ENCODE peak calls at places on chromosome 2, in five cellular contexts. One of them, this sample, is unnamed.

GRCh38 chr2:211055438-211055837 is 499.0 kb downstream of the CPS1 start:
- DNase-seq in thyroid gland: no peak
- DNase-seq in fibroblast of lung: no peak
- DNase-seq in stomach: no peak
- DNase-seq in Peyer's patch: no peak
- DNase-seq in this sample: no peak

GRCh38 chr2:24075915-24076848 is at the start of gene SF3B6:
- DNase-seq in stomach: peak; percentile 100
- DNase-seq in fibroblast of lung: peak; percentile 98
- DNase-seq in Peyer's patch: peak; percentile 100
- DNase-seq in thyroid gland: peak; percentile 100
- DNase-seq in this sample: peak; percentile 98

GRCh38 chr2:33502025-33502424 is 25.6 kb downstream of the RASGRP3 start:
- DNase-seq in fibroblast of lung: no peak
- DNase-seq in thyroid gland: no peak
- DNase-seq in stomach: no peak
- DNase-seq in Peyer's patch: no peak
- DNase-seq in this sample: no peak

GRCh38 chr2:67259581-67260347 is 137.4 kb upstream of the ETAA1 start:
- DNase-seq in thyroid gland: no peak
- DNase-seq in Peyer's patch: no peak
- DNase-seq in stomach: no peak
- DNase-seq in fibroblast of lung: peak; percentile 97
- DNase-seq in this sample: no peak

GRCh38 chr2:231039821-231040364 is 2.6 kb downstream of the C2orf72 start:
- DNase-seq in thyroid gland: no peak
- DNase-seq in fibroblast of lung: no peak
- DNase-seq in Peyer's patch: no peak
- DNase-seq in stomach: no peak
- DNase-seq in this sample: no peak

GRCh38 chr2:237341872-237342271 is 72.1 kb downstream of the COL6A3 start:
- DNase-seq in Peyer's patch: no peak
- DNase-seq in stomach: no peak
- DNase-seq in thyroid gland: no peak
- DNase-seq in fibroblast of lung: no peak
- DNase-seq in this sample: no peak

GRCh38 chr2:28378679-28379392 is 13.8 kb upstream of the FOSL2 start:
- DNase-seq in Peyer's patch: no peak
- DNase-seq in stomach: no peak
- DNase-seq in thyroid gland: no peak
- DNase-seq in fibroblast of lung: no peak
- DNase-seq in this sample: no peak

GRCh38 chr2:105872142-105872728 is 127.5 kb downstream of the NCK2 start:
- DNase-seq in stomach: no peak
- DNase-seq in thyroid gland: peak; percentile 63
- DNase-seq in fibroblast of lung: no peak
- DNase-seq in Peyer's patch: no peak
- DNase-seq in this sample: no peak

GRCh38 chr2:217204358-217204757 is 344.5 kb upstream of the TNP1 start:
- DNase-seq in Peyer's patch: no peak
- DNase-seq in thyroid gland: no peak
- DNase-seq in fibroblast of lung: peak; percentile 75
- DNase-seq in stomach: no peak
- DNase-seq in this sample: no peak

GRCh38 chr2:238305092-238305862 is 15.0 kb upstream of the TRAF3IP1 start:
- DNase-seq in thyroid gland: no peak
- DNase-seq in Peyer's patch: no peak
- DNase-seq in stomach: no peak
- DNase-seq in fibroblast of lung: no peak
- DNase-seq in this sample: no peak

GRCh38 chr2:155223781-155224406 is 525.4 kb downstream of the KCNJ3 start:
- DNase-seq in fibroblast of lung: no peak
- DNase-seq in Peyer's patch: no peak
- DNase-seq in stomach: no peak
- DNase-seq in thyroid gland: no peak
- DNase-seq in this sample: no peak

GRCh38 chr2:160028431-160029269 is 33.8 kb downstream of the PLA2R1 start:
- DNase-seq in thyroid gland: peak; percentile 87
- DNase-seq in Peyer's patch: no peak
- DNase-seq in fibroblast of lung: peak; percentile 68
- DNase-seq in stomach: no peak
- DNase-seq in this sample: no peak

GRCh38 chr2:188131281-188131680 is 160.4 kb upstream of the GULP1 start:
- DNase-seq in fibroblast of lung: no peak
- DNase-seq in stomach: no peak
- DNase-seq in thyroid gland: no peak
- DNase-seq in Peyer's patch: no peak
- DNase-seq in this sample: no peak

GRCh38 chr2:145380436-145381017 is 860.6 kb upstream of the ZEB2 start:
- DNase-seq in stomach: no peak
- DNase-seq in Peyer's patch: no peak
- DNase-seq in thyroid gland: no peak
- DNase-seq in fibroblast of lung: peak; percentile 82
- DNase-seq in this sample: no peak

GRCh38 chr2:103008586-103008985 is 246.8 kb downstream of the TMEM182 start:
- DNase-seq in thyroid gland: no peak
- DNase-seq in Peyer's patch: no peak
- DNase-seq in fibroblast of lung: no peak
- DNase-seq in stomach: no peak
- DNase-seq in this sample: no peak

GRCh38 chr2:134269986-134270735 is 16.3 kb downstream of the MGAT5 start:
- DNase-seq in stomach: no peak
- DNase-seq in Peyer's patch: no peak
- DNase-seq in thyroid gland: no peak
- DNase-seq in fibroblast of lung: no peak
- DNase-seq in this sample: no peak

GRCh38 chr2:203960791-203961190 is 24.2 kb downstream of the ICOS start:
- DNase-seq in fibroblast of lung: peak; percentile 35
- DNase-seq in thyroid gland: no peak
- DNase-seq in Peyer's patch: no peak
- DNase-seq in stomach: no peak
- DNase-seq in this sample: no peak

GRCh38 chr2:109434351-109434750 is 179.4 kb downstream of the SEPTIN10 start:
- DNase-seq in fibroblast of lung: no peak
- DNase-seq in stomach: no peak
- DNase-seq in thyroid gland: no peak
- DNase-seq in Peyer's patch: no peak
- DNase-seq in this sample: peak; percentile 73

GRCh38 chr2:221911890-221912289 is 339.8 kb upstream of the EPHA4 start:
- DNase-seq in stomach: no peak
- DNase-seq in fibroblast of lung: no peak
- DNase-seq in thyroid gland: no peak
- DNase-seq in Peyer's patch: no peak
- DNase-seq in this sample: no peak

GRCh38 chr2:28692411-28692810 is 59.2 kb upstream of the PPP1CB start:
- DNase-seq in Peyer's patch: no peak
- DNase-seq in stomach: no peak
- DNase-seq in fibroblast of lung: no peak
- DNase-seq in thyroid gland: no peak
- DNase-seq in this sample: no peak

GRCh38 chr2:158894078-158894477 is 74.4 kb upstream of the TANC1 start:
- DNase-seq in thyroid gland: no peak
- DNase-seq in Peyer's patch: no peak
- DNase-seq in stomach: no peak
- DNase-seq in fibroblast of lung: peak; percentile 97
- DNase-seq in this sample: no peak

GRCh38 chr2:16774980-16775963 is 109.6 kb upstream of the CYRIA start:
- DNase-seq in Peyer's patch: no peak
- DNase-seq in fibroblast of lung: peak; percentile 17
- DNase-seq in stomach: no peak
- DNase-seq in thyroid gland: no peak
- DNase-seq in this sample: no peak

GRCh38 chr2:179273461-179273962 is 8.9 kb upstream of the SESTD1 start:
- DNase-seq in fibroblast of lung: no peak
- DNase-seq in thyroid gland: no peak
- DNase-seq in stomach: no peak
- DNase-seq in Peyer's patch: no peak
- DNase-seq in this sample: no peak

GRCh38 chr2:167944825-167945659 is 302.4 kb downstream of the STK39 start:
- DNase-seq in fibroblast of lung: peak; percentile 64
- DNase-seq in Peyer's patch: no peak
- DNase-seq in thyroid gland: no peak
- DNase-seq in stomach: no peak
- DNase-seq in this sample: no peak

DNA sequence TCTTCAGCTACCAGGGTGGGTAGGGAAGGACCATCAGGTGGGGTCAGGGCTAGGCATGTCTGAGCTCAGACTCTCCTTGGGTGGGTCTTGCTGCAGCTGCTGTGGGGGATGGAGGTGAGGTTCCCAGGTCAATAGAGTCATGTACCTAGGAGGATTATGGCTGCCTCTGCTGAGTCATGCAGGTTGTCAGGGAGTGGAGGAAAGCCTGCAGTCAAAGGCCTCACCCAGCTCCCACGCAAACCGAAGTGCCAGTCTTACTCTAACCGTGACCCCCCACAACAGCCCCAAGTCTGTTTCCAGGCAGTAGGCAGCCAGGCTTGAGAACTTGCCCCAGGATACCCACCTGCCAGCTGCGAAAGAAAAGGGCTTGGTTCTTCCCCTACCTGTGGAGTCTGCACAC is 113.6 kb upstream of the GALNT5 start:
- DNase-seq in Peyer's patch: no peak
- DNase-seq in thyroid gland: no peak
- DNase-seq in stomach: no peak
- DNase-seq in fibroblast of lung: no peak
- DNase-seq in this sample: no peak
- TF ChIP-seq CTCF in Peyer's patch: no peak
- TF ChIP-seq CTCF in thyroid gland: no peak
- TF ChIP-seq CTCF in stomach: no peak
- TF ChIP-seq CTCF in fibroblast of lung: no peak
- TF ChIP-seq CTCF in this sample: no peak

GRCh38 chr2:129193961-129194360 is 785.5 kb upstream of the RAB6C start:
- DNase-seq in thyroid gland: no peak
- DNase-seq in stomach: no peak
- DNase-seq in fibroblast of lung: no peak
- DNase-seq in Peyer's patch: no peak
- DNase-seq in this sample: no peak
- TF ChIP-seq CTCF in thyroid gland: no peak
- TF ChIP-seq CTCF in stomach: no peak
- TF ChIP-seq CTCF in fibroblast of lung: no peak
- TF ChIP-seq CTCF in Peyer's patch: no peak
- TF ChIP-seq CTCF in this sample: no peak

DNA sequence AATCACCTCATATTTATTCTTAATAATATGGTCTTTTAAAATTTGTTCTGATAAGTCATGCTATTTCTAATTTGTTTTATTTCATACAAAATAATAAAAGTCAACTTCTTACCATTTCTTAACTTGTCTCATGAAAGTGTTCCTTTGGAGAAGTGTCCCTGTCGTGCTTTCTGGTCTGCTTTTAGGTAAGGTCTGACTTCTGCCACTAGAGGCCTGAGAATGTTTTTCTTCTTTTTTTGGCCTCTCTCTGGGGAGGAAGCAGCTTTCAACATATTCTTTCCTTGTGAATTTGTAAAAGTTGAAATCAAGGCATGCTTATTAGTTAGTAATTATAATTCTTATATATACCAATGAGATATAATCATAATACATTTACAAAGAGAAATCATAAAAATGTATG is 39.4 kb downstream of the MAP2 start:
- DNase-seq in Peyer's patch: no peak
- DNase-seq in fibroblast of lung: no peak
- DNase-seq in thyroid gland: no peak
- DNase-seq in stomach: no peak
- DNase-seq in this sample: no peak
- TF ChIP-seq CTCF in Peyer's patch: no peak
- TF ChIP-seq CTCF in fibroblast of lung: peak; percentile 16
- TF ChIP-seq CTCF in thyroid gland: peak; percentile 34
- TF ChIP-seq CTCF in stomach: no peak
- TF ChIP-seq CTCF in this sample: peak; percentile 69

DNA sequence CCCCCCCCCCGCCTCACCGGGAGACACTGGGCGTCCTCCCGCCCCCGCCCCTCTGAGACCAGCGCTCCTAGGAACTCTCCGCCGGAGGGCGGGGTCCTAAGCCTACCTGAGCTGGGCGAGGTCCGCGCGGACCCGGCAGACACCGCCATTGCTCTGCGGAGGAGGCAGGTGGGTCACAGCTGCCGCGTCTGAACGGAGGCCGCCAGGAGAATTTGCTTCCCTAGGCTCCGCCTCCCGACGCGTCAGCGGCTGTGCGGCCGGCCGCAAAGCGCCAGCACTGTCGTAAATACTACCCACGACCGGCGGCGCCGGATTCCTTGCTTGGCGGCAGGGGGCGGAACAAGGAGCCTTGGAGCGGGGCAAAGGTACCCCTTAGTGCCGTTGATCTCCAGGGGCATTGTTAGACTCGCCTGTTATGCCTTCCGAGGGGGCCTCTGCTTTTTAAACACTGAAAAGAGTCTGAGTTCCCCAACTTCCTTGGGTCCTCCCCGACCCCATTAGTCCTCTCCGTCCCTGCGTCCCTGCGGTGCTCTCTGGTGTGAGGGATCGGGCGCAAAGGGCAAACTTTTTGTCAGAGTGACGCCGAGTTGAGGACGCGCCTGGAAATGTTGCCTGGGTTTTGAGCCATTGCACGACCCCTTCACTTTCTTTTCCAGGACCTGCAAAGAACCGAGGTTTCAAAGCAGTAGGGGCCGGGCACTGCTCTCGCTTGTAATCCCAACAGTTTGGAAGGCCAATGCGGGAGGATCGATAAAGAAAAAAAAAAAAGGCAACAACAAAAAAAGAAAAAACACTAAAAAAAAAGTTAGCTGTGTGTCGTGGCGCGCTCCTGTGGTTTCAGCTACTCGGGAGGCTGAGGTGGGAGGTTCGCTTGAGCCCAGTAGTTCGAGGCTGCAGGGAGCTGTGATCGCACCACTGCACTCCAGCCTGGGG is at the start of gene GGCX:
- DNase-seq in thyroid gland: peak; percentile 97
- DNase-seq in Peyer's patch: peak; percentile 98
- DNase-seq in stomach: peak; percentile 96
- DNase-seq in fibroblast of lung: peak; percentile 95
- DNase-seq in this sample: peak; percentile 97
- TF ChIP-seq CTCF in thyroid gland: peak; percentile 16
- TF ChIP-seq CTCF in Peyer's patch: no peak
- TF ChIP-seq CTCF in stomach: peak; percentile 26
- TF ChIP-seq CTCF in fibroblast of lung: no peak
- TF ChIP-seq CTCF in this sample: peak; percentile 68

GRCh38 chr2:132958887-132959286 is 288.9 kb upstream of the LYPD1 start:
- DNase-seq in Peyer's patch: no peak
- DNase-seq in fibroblast of lung: no peak
- DNase-seq in stomach: no peak
- DNase-seq in thyroid gland: no peak
- DNase-seq in this sample: no peak

GRCh38 chr2:132965469-132965868 is 295.5 kb upstream of the LYPD1 start:
- DNase-seq in fibroblast of lung: no peak
- DNase-seq in Peyer's patch: no peak
- DNase-seq in stomach: no peak
- DNase-seq in thyroid gland: no peak
- DNase-seq in this sample: no peak

GRCh38 chr2:132963161-132963560 is 293.2 kb upstream of the LYPD1 start:
- DNase-seq in stomach: no peak
- DNase-seq in fibroblast of lung: no peak
- DNase-seq in thyroid gland: no peak
- DNase-seq in Peyer's patch: no peak
- DNase-seq in this sample: no peak
- TF ChIP-seq CTCF in stomach: no peak
- TF ChIP-seq CTCF in fibroblast of lung: no peak
- TF ChIP-seq CTCF in thyroid gland: no peak
- TF ChIP-seq CTCF in Peyer's patch: no peak
- TF ChIP-seq CTCF in this sample: no peak

This sample was measured in chondrocyte.